ENCODE peak calls at places on chromosome X, in nine cellular contexts. K is bronchial epithelial cell, Q is upper lobe of left lung, U is GM23338, D is G401, Z is Ammon's horn, Y is HAP-1, L is cardiac muscle cell, P is activated T-cell treated with anti-CD3 and anti-CD28 coated beads for 1 hour. G is an unnamed sample.

GRCh38 chrX:153778684-153779101 is 2.1 kb upstream of the SRPK3 start:
- DNase-seq in U (no peak), Q (no peak), D (no peak), Z (no peak), Y (no peak), L (no peak), K (peak; percentile 51), P (no peak), G (no peak)

GRCh38 chrX:79133897-79134296 is 10.6 kb upstream of the GPR174 start:
- DNase-seq in Y (no peak), K (no peak), L (no peak), U (no peak), P (no peak), D (no peak), Q (no peak), Z (no peak), G (no peak)

GRCh38 chrX:147333821-147334220 is 519.3 kb upstream of the CXorf51A start:
- DNase-seq in Z (no peak), Q (no peak), Y (no peak), K (no peak), U (no peak), D (no peak), L (no peak), P (no peak), G (no peak)

GRCh38 chrX:31139966-31140365 is 68.1 kb upstream of the FTHL17 start:
- DNase-seq in Z (no peak), U (no peak), Y (no peak), Q (no peak), P (no peak), L (no peak), K (no peak), D (no peak), G (no peak)

GRCh38 chrX:97398030-97398551 is 514.4 kb downstream of the RPA4 start:
- DNase-seq in K (peak; percentile 10), P (no peak), Q (no peak), U (no peak), Z (no peak), D (no peak), Y (no peak), L (peak; percentile 43), G (no peak)

GRCh38 chrX:40358994-40359393 is 221.8 kb upstream of the ATP6AP2 start:
- DNase-seq in Z (no peak), L (no peak), Q (no peak), Y (no peak), P (no peak), U (no peak), D (no peak), K (no peak), G (no peak)

GRCh38 chrX:117376460-117376859 is 740.1 kb downstream of the KLHL13 start:
- DNase-seq in K (peak; percentile 93), L (no peak), U (no peak), Y (no peak), P (no peak), Q (no peak), D (no peak), Z (no peak), G (no peak)

GRCh38 chrX:18377802-18378201 is 23.3 kb upstream of the SCML2 start:
- DNase-seq in P (no peak), Q (no peak), D (no peak), K (peak; percentile 3), U (peak; percentile 72), L (peak; percentile 35), Z (no peak), Y (peak; percentile 73), G (peak; percentile 75)

GRCh38 chrX:105882581-105883275 is 60.4 kb downstream of the NRK start:
- DNase-seq in P (no peak), Z (no peak), L (peak; percentile 83), D (no peak), K (peak; percentile 2), U (no peak), Q (no peak), Y (no peak), G (no peak)

GRCh38 chrX:1592863-1593201 is 1.4 kb downstream of the AKAP17A start:
- DNase-seq in Q (no peak), D (no peak), Y (no peak), K (no peak), L (peak; percentile 36), P (no peak), Z (no peak), U (no peak), G (no peak)

GRCh38 chrX:139543920-139544319 is 13.4 kb downstream of the F9 start:
- DNase-seq in D (no peak), Z (no peak), K (no peak), Q (no peak), L (no peak), P (no peak), U (no peak), Y (no peak), G (no peak)

GRCh38 chrX:39616098-39616729 is 481.5 kb downstream of the BCOR start:
- DNase-seq in K (no peak), Q (no peak), D (no peak), P (no peak), Y (no peak), U (no peak), L (peak; percentile 15), Z (no peak), G (no peak)

GRCh38 chrX:1011632-1012283 is 200.7 kb downstream of the CRLF2 start:
- DNase-seq in D (no peak), U (peak; percentile 19), L (no peak), P (no peak), K (no peak), Q (no peak), Y (no peak), Z (no peak), G (no peak)

GRCh38 chrX:75997692-75998091 is 175.2 kb upstream of the PBDC1 start:
- DNase-seq in Y (no peak), L (no peak), D (no peak), K (no peak), U (no peak), P (no peak), Z (no peak), Q (no peak), G (no peak)

GRCh38 chrX:17390325-17390992 is 15.5 kb downstream of the NHS start:
- DNase-seq in P (no peak), K (no peak), U (no peak), L (no peak), Q (no peak), D (no peak), Z (no peak), Y (no peak), G (no peak)

GRCh38 chrX:14598330-14598729 is 69.0 kb downstream of the GLRA2 start:
- DNase-seq in Q (no peak), Z (no peak), D (no peak), U (peak; percentile 51), L (no peak), K (no peak), Y (no peak), P (no peak), G (no peak)

GRCh38 chrX:153477039-153477438 is 6.7 kb upstream of the HAUS7 start:
- DNase-seq in Z (no peak), Q (no peak), U (peak; percentile 54), P (no peak), Y (no peak), K (no peak), L (peak; percentile 71), D (no peak), G (no peak)

GRCh38 chrX:43718546-43718945 is 62.4 kb downstream of the MAOA start:
- DNase-seq in Y (no peak), Q (no peak), D (no peak), L (no peak), Z (no peak), U (no peak), P (no peak), K (no peak), G (no peak)

GRCh38 chrX:45622538-45622937 is 421.9 kb upstream of the DIPK2B start:
- DNase-seq in L (no peak), U (no peak), Z (no peak), P (no peak), Q (no peak), Y (no peak), K (peak; percentile 72), D (no peak), G (no peak)

GRCh38 chrX:276588-277171 is 4.5 kb upstream of the PLCXD1 start:
- DNase-seq in D (no peak), K (peak; percentile 78), Q (peak; percentile 59), P (peak; percentile 12), L (peak; percentile 37), Y (peak; percentile 39), U (no peak), Z (no peak), G (no peak)

GRCh38 chrX:117094149-117094548 is 631.4 kb upstream of the CT83 start:
- DNase-seq in U (no peak), D (no peak), Z (no peak), P (no peak), K (no peak), Y (no peak), L (no peak), Q (no peak), G (no peak)

GRCh38 chrX:133555796-133556458 is 140.6 kb upstream of the GPC4 start:
- DNase-seq in Y (peak; percentile 70), Z (no peak), U (peak; percentile 70), D (no peak), K (no peak), L (no peak), P (no peak), Q (no peak), G (no peak)

GRCh38 chrX:19595036-19595435 is 79.7 kb upstream of the MAP3K15 start:
- DNase-seq in D (no peak), P (no peak), Q (no peak), L (peak; percentile 53), U (no peak), K (no peak), Z (peak; percentile 45), Y (peak; percentile 52), G (no peak)

GRCh38 chrX:130830599-130831346 is 72.2 kb downstream of the ENOX2 start:
- DNase-seq in U (no peak), D (no peak), Y (no peak), P (no peak), K (no peak), L (no peak), Z (no peak), Q (no peak), G (no peak)

GRCh38 chrX:30153881-30154260 is 61.5 kb upstream of the MAGEB2 start:
- DNase-seq in Y (peak; percentile 28), L (no peak), P (no peak), K (no peak), Z (no peak), D (no peak), U (no peak), Q (no peak), G (no peak)

GRCh38 chrX:30489323-30489722 is 88.2 kb downstream of the TASL start:
- DNase-seq in Y (peak; percentile 13), L (no peak), Q (no peak), P (no peak), K (no peak), U (peak; percentile 5), Z (no peak), D (no peak), G (peak; percentile 50)

GRCh38 chrX:633043-633654 is 2.6 kb downstream of the SHOX start:
- DNase-seq in K (no peak), L (no peak), Y (no peak), Z (no peak), U (no peak), Q (no peak), D (no peak), P (no peak), G (no peak)

GRCh38 chrX:54043696-54044125 is 562 bp downstream of the PHF8 start:
- DNase-seq in L (no peak), Y (peak; percentile 60), K (peak; percentile 7), P (peak; percentile 20), Q (peak; percentile 30), U (peak; percentile 49), D (peak; percentile 45), Z (peak; percentile 24), G (peak; percentile 75)

GRCh38 chrX:42809569-42809968 is 31.6 kb upstream of the PPP1R2C start:
- DNase-seq in Q (no peak), L (no peak), U (no peak), K (no peak), Z (no peak), Y (no peak), D (no peak), P (no peak), G (no peak)

GRCh38 chrX:107025538-107025937 is 25.5 kb upstream of the MORC4 start:
- DNase-seq in Q (no peak), P (no peak), L (peak; percentile 47), D (peak; percentile 41), U (peak; percentile 54), Z (peak; percentile 25), Y (peak; percentile 33), K (peak; percentile 32), G (no peak)

GRCh38 chrX:48666649-48667048 is 16.9 kb upstream of the WAS start:
- DNase-seq in P (no peak), Q (no peak), U (no peak), Z (no peak), D (no peak), Y (no peak), K (no peak), L (no peak), G (no peak)

G was measured in endodermal cell.